ENCODE peak calls at places on chromosomes 6 and 20, in seven cellular contexts. One of them, this sample, is unnamed.
A peak's percentile ranks its signal among the peaks of the same experiment; 100 is the strongest.

GRCh38 chr20:40442181-40442963 is 246.7 kb downstream of the MAFB start:
- DNase-seq in GM13976: no peak
- DNase-seq in iris pigment epithelial cell: peak; percentile 22
- DNase-seq in stomach: no peak
- DNase-seq in hippocampal formation: no peak
- DNase-seq in aorta: no peak
- DNase-seq in fibroblast of mammary gland: peak; percentile 14
- DNase-seq in this sample: no peak

GRCh38 chr20:31916724-31917123 is 35.1 kb downstream of the PDRG1 start:
- DNase-seq in stomach: no peak
- DNase-seq in fibroblast of mammary gland: no peak
- DNase-seq in GM13976: no peak
- DNase-seq in hippocampal formation: no peak
- DNase-seq in aorta: no peak
- DNase-seq in iris pigment epithelial cell: no peak
- DNase-seq in this sample: no peak

GRCh38 chr6:163744256-163744925 is 329.9 kb downstream of the QKI start:
- DNase-seq in stomach: no peak
- DNase-seq in iris pigment epithelial cell: no peak
- DNase-seq in GM13976: no peak
- DNase-seq in hippocampal formation: no peak
- DNase-seq in fibroblast of mammary gland: no peak
- DNase-seq in aorta: no peak
- DNase-seq in this sample: no peak

GRCh38 chr6:11236351-11236750 is 3.9 kb upstream of the NEDD9 start:
- DNase-seq in fibroblast of mammary gland: no peak
- DNase-seq in GM13976: peak; percentile 53
- DNase-seq in hippocampal formation: no peak
- DNase-seq in iris pigment epithelial cell: peak; percentile 49
- DNase-seq in aorta: no peak
- DNase-seq in stomach: no peak
- DNase-seq in this sample: no peak

GRCh38 chr20:19659468-19659867 is 98.6 kb upstream of the RIN2 start:
- DNase-seq in iris pigment epithelial cell: no peak
- DNase-seq in fibroblast of mammary gland: no peak
- DNase-seq in stomach: no peak
- DNase-seq in hippocampal formation: no peak
- DNase-seq in aorta: no peak
- DNase-seq in GM13976: no peak
- DNase-seq in this sample: no peak

GRCh38 chr20:62433655-62434054 is 6.3 kb upstream of the RBBP8NL start:
- DNase-seq in hippocampal formation: peak; percentile 17
- DNase-seq in iris pigment epithelial cell: no peak
- DNase-seq in GM13976: no peak
- DNase-seq in aorta: no peak
- DNase-seq in stomach: peak; percentile 76
- DNase-seq in fibroblast of mammary gland: no peak
- DNase-seq in this sample: no peak

GRCh38 chr6:34595332-34596090 is 39.4 kb upstream of the SPDEF start:
- DNase-seq in GM13976: no peak
- DNase-seq in stomach: no peak
- DNase-seq in hippocampal formation: no peak
- DNase-seq in iris pigment epithelial cell: peak; percentile 63
- DNase-seq in fibroblast of mammary gland: peak; percentile 55
- DNase-seq in aorta: no peak
- DNase-seq in this sample: no peak

GRCh38 chr6:22664968-22665367 is 95.6 kb downstream of the HDGFL1 start:
- DNase-seq in iris pigment epithelial cell: no peak
- DNase-seq in stomach: no peak
- DNase-seq in fibroblast of mammary gland: no peak
- DNase-seq in aorta: no peak
- DNase-seq in hippocampal formation: no peak
- DNase-seq in GM13976: no peak
- DNase-seq in this sample: no peak

GRCh38 chr6:113352831-113353230 is 504.3 kb upstream of the MARCKS start:
- DNase-seq in aorta: no peak
- DNase-seq in iris pigment epithelial cell: no peak
- DNase-seq in fibroblast of mammary gland: no peak
- DNase-seq in GM13976: no peak
- DNase-seq in hippocampal formation: no peak
- DNase-seq in stomach: no peak
- DNase-seq in this sample: no peak

GRCh38 chr6:33410711-33411631 is at the start of gene PHF1:
- DNase-seq in aorta: peak; percentile 92
- DNase-seq in fibroblast of mammary gland: peak; percentile 77
- DNase-seq in stomach: peak; percentile 77
- DNase-seq in iris pigment epithelial cell: peak; percentile 87
- DNase-seq in hippocampal formation: no peak
- DNase-seq in GM13976: peak; percentile 89
- DNase-seq in this sample: no peak

This sample was measured in HepG2.